ENCODE peak calls at places on chromosomes 6 and 20, in five cellular contexts. R is HepG2, E is HCT116, W is GM12878, U is H1. K is an unnamed sample.

GRCh38 chr6:107666084-107666981 is 157.8 kb downstream of the SCML4 start:
- DNase-seq in R (peak), E (no peak), W (no peak), U (no peak), K (no peak)

GRCh38 chr6:21887301-21888185 is 294.0 kb downstream of the SOX4 start:
- DNase-seq in R (peak), E (no peak), W (no peak), U (no peak), K (no peak)

GRCh38 chr20:38649275-38649891 is 47.8 kb downstream of the ARHGAP40 start:
- DNase-seq in R (peak), E (no peak), W (no peak), U (peak), K (peak)

GRCh38 chr20:23637282-23638221 is at the start of gene CST3:
- DNase-seq in R (peak), E (peak), W (no peak), U (peak), K (peak)

GRCh38 chr6:87636313-87636712 is 46.4 kb downstream of the ORC3 start:
- DNase-seq in R (no peak), E (no peak), W (no peak), U (no peak), K (no peak)

GRCh38 chr20:8720089-8720488 is 348.8 kb upstream of the PLCB4 start:
- DNase-seq in R (no peak), E (no peak), W (no peak), U (no peak), K (no peak)

GRCh38 chr6:31763617-31763940 is 1.1 kb downstream of the SAPCD1 start:
- DNase-seq in R (peak), E (no peak), W (no peak), U (no peak), K (no peak)

GRCh38 chr6:152642578-152643375 is 5.6 kb upstream of the SYNE1 start:
- DNase-seq in R (peak), E (peak), W (no peak), U (peak), K (no peak)

GRCh38 chr20:2042400-2042799 is 48.5 kb upstream of the PDYN start:
- DNase-seq in R (no peak), E (no peak), W (no peak), U (no peak), K (no peak)

GRCh38 chr6:150704447-150705192 is 104.9 kb downstream of the PLEKHG1 start:
- DNase-seq in R (no peak), E (no peak), W (no peak), U (no peak), K (no peak)
- H2AFZ ChIP-seq in R (no peak), E (no peak), W (no peak), U (no peak), K (no peak)

DNA sequence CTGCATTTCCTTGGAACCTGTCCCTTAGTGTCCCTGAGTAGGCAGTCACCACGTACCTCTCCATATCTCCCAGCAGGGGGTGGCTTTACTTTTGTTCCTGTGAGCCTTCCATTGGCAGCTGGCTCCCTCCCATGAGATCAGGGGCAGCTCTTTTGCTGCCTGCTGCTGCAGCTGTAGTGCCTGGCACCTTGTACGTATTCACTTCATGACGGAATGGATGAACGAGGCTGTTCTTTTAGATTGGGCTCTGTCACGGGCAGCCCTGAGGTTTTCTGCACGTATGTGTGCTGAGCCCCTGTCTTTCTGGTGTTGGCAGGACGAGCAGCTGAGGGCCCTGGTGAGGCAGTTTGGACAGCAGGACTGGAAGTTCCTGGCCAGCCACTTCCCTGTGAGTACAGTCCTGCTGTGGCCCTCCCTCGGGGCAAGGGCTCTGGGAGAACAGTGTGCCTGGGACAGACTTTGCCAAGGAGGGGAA is 14.6 kb downstream of the MYBL2 start:
- DNase-seq in R (no peak), E (no peak), W (peak), U (no peak), K (no peak)
- TF ChIP-seq SRF in R (no peak), E (no peak), W (no peak), U (no peak), K (no peak)

GRCh38 chr6:163261361-163261760 is 153.2 kb upstream of the QKI start:
- DNase-seq in R (no peak), E (no peak), W (no peak), U (no peak), K (no peak)

GRCh38 chr6:163260111-163260895 is 154.2 kb upstream of the QKI start:
- DNase-seq in R (no peak), E (no peak), W (no peak), U (peak), K (no peak)

GRCh38 chr6:163259689-163260088 is 154.8 kb upstream of the QKI start:
- DNase-seq in R (no peak), E (no peak), W (no peak), U (no peak), K (no peak)

GRCh38 chr6:163262080-163262479 is 152.4 kb upstream of the QKI start:
- DNase-seq in R (no peak), E (no peak), W (no peak), U (no peak), K (no peak)

DNA sequence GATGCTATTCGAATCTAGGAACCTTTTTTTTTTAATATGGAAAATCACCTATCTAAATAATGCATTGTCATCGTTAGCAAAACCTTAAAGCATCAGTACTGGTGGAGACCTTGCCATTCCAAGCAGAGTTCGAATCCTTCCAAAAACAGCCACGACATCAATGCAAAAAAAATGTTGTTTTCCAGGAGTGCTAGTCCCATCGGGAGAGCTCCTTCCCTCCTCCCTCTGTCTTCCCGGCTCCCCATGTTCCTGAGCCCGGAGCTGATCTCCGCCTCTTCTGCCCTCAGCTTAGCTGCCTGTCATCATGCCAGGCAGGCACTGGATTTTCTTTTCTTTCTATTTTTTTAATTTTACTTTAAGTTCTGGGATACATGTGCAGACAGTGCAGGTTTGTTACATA is 153.6 kb upstream of the QKI start:
- DNase-seq in R (no peak), E (no peak), W (no peak), U (no peak), K (no peak)
- H3K4me2 ChIP-seq in R (no peak), E (no peak), W (no peak), U (peak), K (no peak)

GRCh38 chr6:131646249-131646670 is 9.2 kb downstream of the ENPP3 start:
- DNase-seq in R (no peak), E (no peak), W (no peak), U (no peak), K (peak)
- H2AFZ ChIP-seq in R (no peak), E (no peak), W (no peak), U (no peak), K (peak)

GRCh38 chr6:156948807-156949206 is 171.6 kb downstream of the ARID1B start:
- DNase-seq in R (no peak), E (peak), W (no peak), U (no peak), K (no peak)
- TF ChIP-seq SRF in R (no peak), E (no peak), W (no peak), U (no peak), K (no peak)

GRCh38 chr6:90294008-90294511 is 2.6 kb downstream of the BACH2 start:
- DNase-seq in R (no peak), E (no peak), W (no peak), U (no peak), K (no peak)
- H3K4me2 ChIP-seq in R (no peak), E (no peak), W (no peak), U (no peak), K (no peak)

DNA sequence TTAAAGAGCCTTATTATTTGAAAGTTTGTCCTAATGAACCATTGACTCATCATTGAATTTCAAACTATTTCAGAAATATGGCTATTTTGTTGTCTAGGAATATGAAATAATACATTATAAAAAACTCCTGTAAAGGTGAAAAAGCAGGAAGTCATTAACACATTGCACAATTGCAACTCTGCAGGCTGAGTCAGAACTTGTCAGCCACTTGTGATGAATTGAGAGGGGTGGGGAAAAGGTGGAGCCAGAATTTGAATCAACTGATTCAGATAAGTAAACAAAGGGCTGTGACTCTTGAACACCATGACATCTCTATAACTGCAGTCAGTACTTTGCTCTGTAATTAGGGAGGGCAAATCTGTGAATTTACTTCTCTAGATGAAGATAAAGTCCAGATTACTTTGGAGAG is 6.0 kb downstream of the C6orf141 start:
- DNase-seq in R (peak), E (peak), W (no peak), U (no peak), K (peak)
- H2AFZ ChIP-seq in R (no peak), E (no peak), W (no peak), U (no peak), K (peak)

DNA sequence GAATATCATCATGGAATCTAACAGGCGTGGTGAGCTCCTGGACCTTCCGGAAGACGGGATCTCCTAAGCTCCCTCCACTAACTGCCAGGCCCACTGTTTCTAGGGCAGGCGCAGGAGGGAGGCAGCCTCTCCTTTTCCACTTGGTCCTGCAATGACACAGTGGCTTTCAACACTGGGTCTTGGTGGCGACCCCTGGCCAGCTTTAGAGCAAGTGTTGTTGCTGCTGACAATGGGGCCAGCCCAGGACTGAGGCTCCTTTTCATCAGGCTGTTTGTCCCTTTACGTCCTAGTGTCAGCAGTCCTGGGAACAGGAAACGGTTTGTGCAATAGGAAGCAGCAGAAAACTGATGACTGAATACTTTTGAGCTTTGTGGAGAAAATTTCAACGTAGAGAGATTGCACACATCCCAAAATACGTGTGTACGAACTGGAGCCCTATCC is 9.7 kb upstream of the QKI start:
- DNase-seq in R (peak), E (no peak), W (no peak), U (no peak), K (no peak)
- TF ChIP-seq SRF in R (no peak), E (no peak), W (no peak), U (no peak), K (no peak)

GRCh38 chr6:160256445-160256844 is 2.2 kb downstream of the SLC22A2 start:
- DNase-seq in R (no peak), E (no peak), W (no peak), U (no peak), K (no peak)

GRCh38 chr6:160252073-160252809 is 6.4 kb downstream of the SLC22A2 start:
- DNase-seq in R (no peak), E (no peak), W (no peak), U (no peak), K (no peak)

GRCh38 chr6:160253242-160253641 is 5.4 kb downstream of the SLC22A2 start:
- DNase-seq in R (no peak), E (no peak), W (no peak), U (no peak), K (no peak)

GRCh38 chr6:160253714-160254113 is 4.9 kb downstream of the SLC22A2 start:
- DNase-seq in R (peak), E (no peak), W (no peak), U (no peak), K (no peak)

GRCh38 chr6:160254467-160255312 is 3.9 kb downstream of the SLC22A2 start:
- DNase-seq in R (peak), E (no peak), W (no peak), U (no peak), K (no peak)
- H3K4me2 ChIP-seq in R (peak), E (peak), W (no peak), U (no peak), K (no peak)

GRCh38 chr6:11537229-11538048 is at the start of gene TMEM170B:
- DNase-seq in R (peak), E (peak), W (peak), U (peak), K (peak)

GRCh38 chr6:11536795-11537194 is 754 bp upstream of the TMEM170B start:
- DNase-seq in R (no peak), E (no peak), W (no peak), U (peak), K (peak)

GRCh38 chr6:11538049-11538798 is 675 bp downstream of the TMEM170B start:
- DNase-seq in R (no peak), E (no peak), W (no peak), U (peak), K (peak)

GRCh38 chr6:11534561-11534960 is 3.0 kb upstream of the TMEM170B start:
- DNase-seq in R (peak), E (no peak), W (no peak), U (no peak), K (no peak)

GRCh38 chr6:11535801-11536230 is 1.7 kb upstream of the TMEM170B start:
- DNase-seq in R (peak), E (no peak), W (no peak), U (no peak), K (no peak)
- H2AFZ ChIP-seq in R (no peak), E (no peak), W (no peak), U (no peak), K (no peak)